ENCODE peak calls at places on chromosome 6, in four cellular contexts. One of them, this sample, is unnamed.

GRCh38 chr6:117615981-117616961 is 14.0 kb upstream of the GOPC start:
- DNase-seq in breast epithelium: no peak
- DNase-seq in ovary: no peak
- DNase-seq in IMR-90: peak; percentile 11
- DNase-seq in this sample: no peak

GRCh38 chr6:100484474-100484873 is 19.8 kb upstream of the SIM1 start:
- DNase-seq in IMR-90: no peak
- DNase-seq in ovary: no peak
- DNase-seq in breast epithelium: no peak
- DNase-seq in this sample: no peak

GRCh38 chr6:5840742-5841141 is 166.0 kb downstream of the NRN1 start:
- DNase-seq in breast epithelium: no peak
- DNase-seq in ovary: no peak
- DNase-seq in IMR-90: no peak
- DNase-seq in this sample: no peak

GRCh38 chr6:2979819-2980464 is 8.6 kb upstream of the SERPINB6 start:
- DNase-seq in IMR-90: no peak
- DNase-seq in ovary: no peak
- DNase-seq in breast epithelium: peak; percentile 7
- DNase-seq in this sample: peak; percentile 14

GRCh38 chr6:36624461-36625160 is 30.4 kb downstream of the SRSF3 start:
- DNase-seq in IMR-90: no peak
- DNase-seq in breast epithelium: no peak
- DNase-seq in ovary: no peak
- DNase-seq in this sample: no peak

GRCh38 chr6:25694366-25694765 is 42.4 kb downstream of the SCGN start:
- DNase-seq in IMR-90: no peak
- DNase-seq in ovary: no peak
- DNase-seq in breast epithelium: no peak
- DNase-seq in this sample: no peak

GRCh38 chr6:26016326-26017275 is 54.0 kb downstream of the TRIM38 start:
- DNase-seq in breast epithelium: no peak
- DNase-seq in ovary: peak; percentile 76
- DNase-seq in IMR-90: peak; percentile 34
- DNase-seq in this sample: peak; percentile 80

GRCh38 chr6:52417675-52418111 is 2.4 kb upstream of the EFHC1 start:
- DNase-seq in IMR-90: peak; percentile 68
- DNase-seq in breast epithelium: no peak
- DNase-seq in ovary: no peak
- DNase-seq in this sample: no peak

GRCh38 chr6:132087391-132087790 is 136.2 kb upstream of the CCN2 start:
- DNase-seq in breast epithelium: no peak
- DNase-seq in IMR-90: no peak
- DNase-seq in ovary: no peak
- DNase-seq in this sample: no peak

GRCh38 chr6:13304101-13304500 is 24.2 kb downstream of the TBC1D7 start:
- DNase-seq in ovary: no peak
- DNase-seq in IMR-90: no peak
- DNase-seq in breast epithelium: no peak
- DNase-seq in this sample: no peak

GRCh38 chr6:71419954-71420692 is 131.5 kb downstream of the OGFRL1 start:
- DNase-seq in IMR-90: peak; percentile 35
- DNase-seq in ovary: peak; percentile 65
- DNase-seq in breast epithelium: peak; percentile 35
- DNase-seq in this sample: peak; percentile 43

GRCh38 chr6:7960848-7961247 is 50.3 kb upstream of the TXNDC5 start:
- DNase-seq in IMR-90: no peak
- DNase-seq in breast epithelium: no peak
- DNase-seq in ovary: no peak
- DNase-seq in this sample: no peak

GRCh38 chr6:145891126-145891525 is 73.0 kb downstream of the SHPRH start:
- DNase-seq in IMR-90: peak; percentile 96
- DNase-seq in breast epithelium: no peak
- DNase-seq in ovary: no peak
- DNase-seq in this sample: no peak

GRCh38 chr6:127366281-127367022 is 23.0 kb upstream of the ECHDC1 start:
- DNase-seq in breast epithelium: no peak
- DNase-seq in IMR-90: peak; percentile 98
- DNase-seq in ovary: no peak
- DNase-seq in this sample: no peak

GRCh38 chr6:129490551-129491245 is 219.3 kb downstream of the ARHGAP18 start:
- DNase-seq in breast epithelium: peak; percentile 46
- DNase-seq in ovary: no peak
- DNase-seq in IMR-90: peak; percentile 98
- DNase-seq in this sample: no peak

GRCh38 chr6:2674857-2675256 is 75.9 kb downstream of the MYLK4 start:
- DNase-seq in ovary: no peak
- DNase-seq in breast epithelium: no peak
- DNase-seq in IMR-90: no peak
- DNase-seq in this sample: no peak

GRCh38 chr6:56963043-56963442 is 8.1 kb downstream of the BEND6 start:
- DNase-seq in ovary: no peak
- DNase-seq in IMR-90: no peak
- DNase-seq in breast epithelium: no peak
- DNase-seq in this sample: no peak

GRCh38 chr6:159701413-159701999 is 8.5 kb upstream of the SOD2 start:
- DNase-seq in IMR-90: peak; percentile 97
- DNase-seq in ovary: no peak
- DNase-seq in breast epithelium: no peak
- DNase-seq in this sample: no peak

GRCh38 chr6:37860226-37860839 is 40.8 kb downstream of the ZFAND3 start:
- DNase-seq in IMR-90: peak; percentile 65
- DNase-seq in ovary: no peak
- DNase-seq in breast epithelium: no peak
- DNase-seq in this sample: peak; percentile 51

GRCh38 chr6:148525453-148525852 is 182.8 kb downstream of the SASH1 start:
- DNase-seq in ovary: no peak
- DNase-seq in breast epithelium: no peak
- DNase-seq in IMR-90: peak; percentile 95
- DNase-seq in this sample: no peak

GRCh38 chr6:157519255-157520116 is 138.5 kb downstream of the ZDHHC14 start:
- DNase-seq in breast epithelium: no peak
- DNase-seq in ovary: no peak
- DNase-seq in IMR-90: no peak
- DNase-seq in this sample: no peak

GRCh38 chr6:124823240-124824105 is 138.8 kb upstream of the RNF217 start:
- DNase-seq in IMR-90: peak; percentile 11
- DNase-seq in breast epithelium: no peak
- DNase-seq in ovary: no peak
- DNase-seq in this sample: no peak

GRCh38 chr6:18136260-18136659 is 13.8 kb upstream of the NHLRC1 start:
- DNase-seq in breast epithelium: no peak
- DNase-seq in IMR-90: no peak
- DNase-seq in ovary: no peak
- DNase-seq in this sample: no peak

GRCh38 chr6:747921-748320 is 55.0 kb upstream of the EXOC2 start:
- DNase-seq in breast epithelium: no peak
- DNase-seq in IMR-90: no peak
- DNase-seq in ovary: no peak
- DNase-seq in this sample: no peak

GRCh38 chr6:14734416-14735340 is 511.2 kb upstream of the JARID2 start:
- DNase-seq in ovary: no peak
- DNase-seq in IMR-90: peak; percentile 93
- DNase-seq in breast epithelium: no peak
- DNase-seq in this sample: no peak

GRCh38 chr6:56091159-56091869 is 156.1 kb downstream of the COL21A1 start:
- DNase-seq in IMR-90: peak; percentile 85
- DNase-seq in ovary: no peak
- DNase-seq in breast epithelium: no peak
- DNase-seq in this sample: no peak

GRCh38 chr6:136528477-136528876 is 21.7 kb downstream of the MAP7 start:
- DNase-seq in ovary: no peak
- DNase-seq in IMR-90: no peak
- DNase-seq in breast epithelium: no peak
- DNase-seq in this sample: no peak

GRCh38 chr6:148064406-148065134 is 278.1 kb upstream of the SASH1 start:
- DNase-seq in IMR-90: peak; percentile 27
- DNase-seq in breast epithelium: no peak
- DNase-seq in ovary: no peak
- DNase-seq in this sample: peak; percentile 17

GRCh38 chr6:81067057-81067456 is 685.4 kb downstream of the TENT5A start:
- DNase-seq in ovary: no peak
- DNase-seq in breast epithelium: no peak
- DNase-seq in IMR-90: no peak
- DNase-seq in this sample: no peak

GRCh38 chr6:75204222-75204958 is 1.5 kb downstream of the COL12A1 start:
- DNase-seq in ovary: peak; percentile 90
- DNase-seq in IMR-90: peak; percentile 96
- DNase-seq in breast epithelium: peak; percentile 61
- DNase-seq in this sample: peak; percentile 84

GRCh38 chr6:75207211-75207984 is 1.5 kb upstream of the COL12A1 start:
- DNase-seq in ovary: peak; percentile 52
- DNase-seq in breast epithelium: no peak
- DNase-seq in IMR-90: peak; percentile 42
- DNase-seq in this sample: no peak

GRCh38 chr6:75204959-75205775 is 686 bp downstream of the COL12A1 start:
- DNase-seq in ovary: peak; percentile 83
- DNase-seq in breast epithelium: peak; percentile 22
- DNase-seq in IMR-90: peak; percentile 82
- DNase-seq in this sample: no peak

GRCh38 chr6:75206338-75207210 is 721 bp upstream of the COL12A1 start:
- DNase-seq in IMR-90: no peak
- DNase-seq in ovary: peak; percentile 57
- DNase-seq in breast epithelium: no peak
- DNase-seq in this sample: no peak

DNA sequence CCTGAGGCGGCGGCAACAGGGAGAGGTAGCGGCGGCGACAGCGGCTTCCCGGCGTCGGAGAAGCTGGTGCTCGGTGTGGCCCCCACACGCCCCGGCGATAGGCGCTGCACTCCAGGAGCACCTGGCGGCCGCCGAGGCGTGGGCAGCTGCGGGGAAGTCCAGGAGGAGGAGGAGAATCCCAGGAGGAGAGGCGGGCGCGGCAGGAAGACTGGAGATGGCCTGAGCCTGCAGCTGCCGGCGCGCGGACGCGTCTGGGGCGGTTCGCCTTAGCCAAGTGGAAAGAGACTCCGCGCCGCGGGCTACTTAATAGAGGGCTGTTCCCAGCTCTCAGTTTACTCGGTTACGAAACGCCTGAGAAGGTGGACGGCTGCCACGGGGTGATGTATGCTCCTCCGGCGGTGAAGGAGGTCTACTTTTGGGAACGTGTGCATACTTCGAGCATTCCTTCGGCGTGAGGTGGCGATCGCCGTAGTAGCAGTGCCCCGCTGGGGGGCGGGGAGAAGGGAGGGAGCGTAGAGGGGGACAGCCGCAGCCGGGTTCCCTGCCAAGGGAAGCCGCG is at the start of gene COL12A1:
- DNase-seq in breast epithelium: peak; percentile 90
- DNase-seq in ovary: peak; percentile 95
- DNase-seq in IMR-90: peak; percentile 100
- DNase-seq in this sample: peak; percentile 83
- TF ChIP-seq POLR2A in breast epithelium: peak; percentile 22
- TF ChIP-seq POLR2A in ovary: peak; percentile 74
- TF ChIP-seq POLR2A in IMR-90: peak; percentile 97
- TF ChIP-seq POLR2A in this sample: no peak

GRCh38 chr6:106099235-106099537 is 13.1 kb downstream of the PRDM1 start:
- DNase-seq in IMR-90: no peak
- DNase-seq in ovary: peak; percentile 50
- DNase-seq in breast epithelium: no peak
- DNase-seq in this sample: no peak
- H3K4me3 ChIP-seq in IMR-90: peak overlapping the region; percentile 65
- H3K4me3 ChIP-seq in ovary: no peak overlapping the region
- H3K4me3 ChIP-seq in breast epithelium: peak overlapping the region; percentile 58
- H3K4me3 ChIP-seq in this sample: peak overlapping the region; percentile 7

GRCh38 chr6:121223930-121224329 is 110.3 kb downstream of the TBC1D32 start:
- DNase-seq in ovary: no peak
- DNase-seq in IMR-90: no peak
- DNase-seq in breast epithelium: no peak
- DNase-seq in this sample: no peak
- H3K27me3 ChIP-seq in ovary: no peaks in the 10 kb centered on the region
- H3K27me3 ChIP-seq in IMR-90: no peaks in the 10 kb centered on the region
- H3K27me3 ChIP-seq in breast epithelium: no peaks in the 10 kb centered on the region
- H3K27me3 ChIP-seq in this sample: no peaks in the 10 kb centered on the region

DNA sequence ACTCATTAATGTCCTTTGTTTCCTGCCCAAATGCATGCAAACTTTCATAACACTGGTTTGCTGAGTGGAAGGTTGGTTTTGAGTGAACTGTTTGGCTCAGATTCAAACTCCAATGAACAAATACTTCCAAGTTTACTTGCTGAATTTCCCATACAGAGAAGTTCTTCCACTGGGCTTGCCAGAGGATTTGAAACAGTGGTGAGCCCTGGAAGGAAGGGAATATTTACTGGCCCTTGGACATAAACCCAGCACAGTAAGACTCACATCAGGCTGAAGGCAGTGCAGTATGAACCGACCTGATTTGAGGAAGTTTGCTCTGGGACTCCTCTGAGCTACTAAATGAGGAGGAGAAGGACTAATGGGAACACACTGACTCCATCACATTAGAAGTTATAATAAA is 3.8 kb downstream of the TRAF3IP2 start:
- DNase-seq in breast epithelium: no peak
- DNase-seq in IMR-90: peak; percentile 81
- DNase-seq in ovary: no peak
- DNase-seq in this sample: peak; percentile 50
- TF ChIP-seq POLR2A in breast epithelium: no peak
- TF ChIP-seq POLR2A in IMR-90: no peak
- TF ChIP-seq POLR2A in ovary: no peak
- TF ChIP-seq POLR2A in this sample: no peak

GRCh38 chr6:15861486-15861885 is 198.7 kb upstream of the DTNBP1 start:
- DNase-seq in IMR-90: no peak
- DNase-seq in ovary: no peak
- DNase-seq in breast epithelium: no peak
- DNase-seq in this sample: no peak
- H3K4me3 ChIP-seq in IMR-90: no peak overlapping the region
- H3K4me3 ChIP-seq in ovary: no peak overlapping the region
- H3K4me3 ChIP-seq in breast epithelium: no peak overlapping the region
- H3K4me3 ChIP-seq in this sample: no peak overlapping the region

DNA sequence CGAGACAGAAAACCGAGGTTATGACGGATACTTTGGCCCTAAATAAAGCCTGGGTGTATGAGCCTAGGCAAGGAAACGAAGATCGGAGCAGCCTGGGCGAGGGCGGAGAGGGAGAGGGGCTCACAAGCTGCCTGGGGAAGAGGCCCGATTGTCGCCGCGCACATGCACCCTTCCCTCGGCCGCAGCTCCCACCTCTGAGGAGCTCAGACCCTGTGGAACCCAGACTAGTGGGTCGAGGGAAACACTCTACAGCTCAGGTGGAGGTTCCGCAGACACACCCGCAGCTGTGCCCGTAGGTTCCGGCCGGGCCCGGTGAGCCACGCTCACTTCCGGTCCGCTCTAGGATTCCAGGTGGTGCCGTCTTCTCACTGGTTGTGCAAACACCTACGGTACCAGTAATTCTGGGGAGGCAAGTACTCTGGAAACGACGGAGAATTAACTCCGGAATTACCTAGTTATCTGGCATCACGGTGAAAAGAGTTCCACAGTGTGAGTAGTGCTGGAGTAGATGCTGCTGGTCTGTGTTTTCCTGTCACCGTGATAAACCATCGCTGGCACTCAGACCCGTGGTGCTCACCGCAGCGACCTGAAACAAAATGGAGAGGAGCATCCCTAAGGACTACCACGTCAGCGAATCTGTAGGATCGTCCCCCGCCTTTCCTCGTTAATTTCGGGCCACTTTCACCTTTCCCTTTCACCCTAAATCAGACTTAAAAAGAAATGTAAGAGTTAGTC is 61.5 kb downstream of the GPX5 start:
- DNase-seq in ovary: peak; percentile 82
- DNase-seq in breast epithelium: peak; percentile 62
- DNase-seq in IMR-90: no peak
- DNase-seq in this sample: peak; percentile 92
- H3K27me3 ChIP-seq in ovary: no peaks in the 10 kb centered on the region
- H3K27me3 ChIP-seq in breast epithelium: peaks cover 28% of the 10 kb centered on the region
- H3K27me3 ChIP-seq in IMR-90: peaks cover 2% of the 10 kb centered on the region
- H3K27me3 ChIP-seq in this sample: no peaks in the 10 kb centered on the region